ENCODE peak calls at places on chromosomes 1 and 21, in nine cellular contexts. O is AG04450; Y is PC-3; S is CD8-positive, alpha-beta T cell; A is AG10803; F is psoas muscle; D is Peyer's patch; E is cardiac fibroblast; L is upper lobe of right lung. W is an unnamed sample.

GRCh38 chr1:60054374-60054773 is 19.2 kb downstream of the C1orf87 start:
- DNase-seq in O (no peak), Y (no peak), S (no peak), A (no peak), F (no peak), D (no peak), E (no peak), L (no peak), W (no peak)

GRCh38 chr21:35475006-35475405 is 425.9 kb upstream of the RUNX1 start:
- DNase-seq in O (no peak), Y (no peak), S (no peak), A (peak), F (no peak), D (no peak), E (peak), L (no peak), W (no peak)

GRCh38 chr1:102550729-102551384 is 554.1 kb upstream of the OLFM3 start:
- DNase-seq in O (no peak), Y (peak), S (no peak), A (peak), F (peak), D (no peak), E (peak), L (no peak), W (peak)

GRCh38 chr1:226181996-226182714 is 4.4 kb downstream of the ACBD3 start:
- DNase-seq in O (no peak), Y (peak), S (no peak), A (peak), F (peak), D (peak), E (peak), L (peak), W (peak)

GRCh38 chr1:35650416-35650815 is 9.1 kb upstream of the PSMB2 start:
- DNase-seq in O (no peak), Y (no peak), S (no peak), A (no peak), F (no peak), D (no peak), E (no peak), L (no peak), W (no peak)

GRCh38 chr1:168688679-168689657 is 40.0 kb downstream of the DPT start:
- DNase-seq in O (no peak), Y (no peak), S (no peak), A (no peak), F (no peak), D (no peak), E (no peak), L (no peak), W (no peak)

GRCh38 chr1:203870256-203870655 is 8.9 kb downstream of the SNRPE start:
- DNase-seq in O (no peak), Y (peak), S (no peak), A (peak), F (no peak), D (no peak), E (peak), L (no peak), W (no peak)

GRCh38 chr1:158087320-158087927 is 93.3 kb upstream of the CD1D start:
- DNase-seq in O (peak), Y (peak), S (no peak), A (peak), F (no peak), D (peak), E (peak), L (no peak), W (peak)

GRCh38 chr1:206757524-206758266 is 12.9 kb upstream of the IL19 start:
- DNase-seq in O (no peak), Y (peak), S (peak), A (no peak), F (no peak), D (no peak), E (no peak), L (no peak), W (no peak)

GRCh38 chr1:211017066-211017691 is 116.8 kb downstream of the KCNH1 start:
- DNase-seq in O (no peak), Y (no peak), S (no peak), A (no peak), F (no peak), D (no peak), E (no peak), L (no peak), W (no peak)

GRCh38 chr1:220368352-220369265 is 96.4 kb upstream of the RAB3GAP2 start:
- DNase-seq in O (no peak), Y (peak), S (no peak), A (peak), F (no peak), D (no peak), E (peak), L (no peak), W (no peak)

GRCh38 chr1:61294828-61295428 is 212.6 kb downstream of the NFIA start:
- DNase-seq in O (no peak), Y (no peak), S (no peak), A (no peak), F (no peak), D (no peak), E (no peak), L (no peak), W (no peak)
- H3K4me3 ChIP-seq in O (no peak), Y (no peak), S (no peak), A (no peak), F (no peak), D (no peak), E (no peak), L (no peak), W (no peak)

DNA sequence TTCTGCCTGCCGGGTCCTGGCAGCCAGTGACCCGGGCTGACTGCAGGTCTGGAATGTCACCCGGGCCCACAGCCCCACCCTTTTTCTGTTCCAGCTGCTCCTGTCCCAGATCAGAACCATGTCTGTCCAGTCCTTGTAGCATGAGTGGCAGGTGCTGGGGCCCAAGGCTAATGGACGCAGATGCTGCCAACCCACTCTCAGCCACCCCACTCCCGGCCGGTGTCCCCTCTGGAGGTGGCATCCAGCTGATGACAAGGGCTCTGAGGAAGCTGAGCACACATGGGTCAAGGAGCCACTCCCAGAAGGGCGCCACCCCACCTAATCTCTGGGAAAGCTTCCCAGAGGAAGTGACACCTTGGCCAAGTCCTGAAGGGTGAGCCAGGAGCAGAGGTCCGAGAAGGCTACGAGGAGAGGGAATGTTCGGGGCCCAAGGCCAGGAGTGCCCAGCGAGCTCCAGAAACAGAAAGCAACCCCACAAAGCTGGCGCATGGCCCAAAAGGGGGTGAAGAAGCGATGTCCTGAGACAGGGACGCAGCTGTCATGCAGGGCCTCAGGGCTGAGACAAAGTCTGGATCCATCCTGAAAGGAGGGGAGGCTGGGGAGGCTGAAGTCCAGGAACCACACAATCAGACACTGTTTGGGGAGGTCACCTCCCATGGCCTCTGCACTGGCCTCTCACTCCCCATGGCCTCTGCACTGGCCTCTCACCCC is 39.5 kb downstream of the ACOT7 start:
- DNase-seq in O (no peak), Y (peak), S (no peak), A (no peak), F (peak), D (no peak), E (peak), L (peak), W (no peak)
- H3K4me3 ChIP-seq in O (no peak), Y (no peak), S (no peak), A (no peak), F (no peak), D (no peak), E (no peak), L (no peak), W (no peak)

GRCh38 chr1:223079498-223079897 is 63.5 kb downstream of the TLR5 start:
- DNase-seq in O (no peak), Y (no peak), S (no peak), A (no peak), F (no peak), D (no peak), E (no peak), L (no peak), W (no peak)

GRCh38 chr1:223077434-223077833 is 65.6 kb downstream of the TLR5 start:
- DNase-seq in O (no peak), Y (no peak), S (no peak), A (no peak), F (no peak), D (no peak), E (no peak), L (no peak), W (peak)

GRCh38 chr1:223076382-223076781 is 66.7 kb downstream of the TLR5 start:
- DNase-seq in O (no peak), Y (no peak), S (no peak), A (no peak), F (no peak), D (no peak), E (peak), L (no peak), W (no peak)

GRCh38 chr1:223084466-223084865 is 58.6 kb downstream of the TLR5 start:
- DNase-seq in O (no peak), Y (no peak), S (no peak), A (no peak), F (no peak), D (no peak), E (no peak), L (no peak), W (no peak)

GRCh38 chr1:223081181-223081994 is 61.7 kb downstream of the TLR5 start:
- DNase-seq in O (peak), Y (peak), S (peak), A (peak), F (peak), D (peak), E (peak), L (peak), W (peak)
- H3K4me3 ChIP-seq in O (peak), Y (peak), S (peak), A (peak), F (peak), D (peak), E (peak), L (peak), W (no peak)

DNA sequence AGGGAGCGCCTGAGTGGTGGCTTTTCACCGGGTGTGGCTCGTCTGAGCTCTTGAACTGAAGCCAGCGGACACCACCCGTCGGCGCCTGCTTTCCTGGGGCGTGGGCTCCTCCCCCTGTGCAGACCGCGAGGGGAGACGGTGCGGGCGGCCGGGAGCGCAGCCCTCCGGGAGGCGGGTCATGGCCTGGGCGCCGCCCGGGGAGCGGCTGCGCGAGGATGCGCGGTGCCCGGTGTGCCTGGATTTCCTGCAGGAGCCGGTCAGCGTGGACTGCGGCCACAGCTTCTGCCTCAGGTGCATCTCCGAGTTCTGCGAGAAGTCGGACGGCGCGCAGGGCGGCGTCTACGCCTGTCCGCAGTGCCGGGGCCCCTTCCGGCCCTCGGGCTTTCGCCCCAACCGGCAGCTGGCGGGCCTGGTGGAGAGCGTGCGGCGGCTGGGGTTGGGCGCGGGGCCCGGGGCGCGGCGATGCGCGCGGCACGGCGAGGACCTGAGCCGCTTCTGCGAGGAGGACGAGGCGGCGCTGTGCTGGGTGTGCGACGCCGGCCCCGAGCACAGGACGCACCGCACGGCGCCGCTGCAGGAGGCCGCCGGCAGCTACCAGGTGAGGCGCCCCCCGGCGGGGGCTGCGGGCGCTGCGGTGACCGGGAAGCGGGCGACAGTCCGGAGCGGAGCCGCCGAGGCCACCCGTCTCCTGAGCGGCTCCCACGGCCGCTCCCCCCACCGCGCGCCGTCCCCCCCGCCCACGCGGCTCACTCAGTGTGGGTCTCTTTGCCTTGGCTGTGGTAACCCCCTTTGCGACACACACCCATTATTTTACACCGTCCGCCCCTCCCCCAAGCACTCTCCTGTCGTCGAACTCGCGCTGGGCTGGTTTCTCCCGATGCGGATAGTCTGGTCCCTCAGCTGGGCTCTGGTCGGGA is at the start of gene TRIM58:
- DNase-seq in O (no peak), Y (peak), S (no peak), A (no peak), F (no peak), D (no peak), E (peak), L (peak), W (peak)
- H3K4me3 ChIP-seq in O (no peak), Y (peak), S (peak), A (no peak), F (peak), D (peak), E (peak), L (peak), W (peak)